ENCODE peak calls at places on chromosomes 3 and 15, in four cellular contexts. K is testis, P is A549, U is GM12865. A is an unnamed sample.

GRCh38 chr15:98649621-98649995 is 1.3 kb downstream of the IGF1R start:
- DNase-seq in P (no peak), U (peak), K (no peak), A (peak)

GRCh38 chr3:126746395-126747177 is 42.5 kb downstream of the CHCHD6 start:
- DNase-seq in K (peak), U (no peak), P (peak), A (no peak)

GRCh38 chr15:70566989-70567388 is 196.4 kb downstream of the UACA start:
- DNase-seq in P (no peak), U (no peak), K (no peak), A (peak)

GRCh38 chr3:169458752-169459151 is 204.8 kb downstream of the MECOM start:
- DNase-seq in P (no peak), U (no peak), K (no peak), A (no peak)

GRCh38 chr3:35616346-35616745 is 23.0 kb upstream of the ARPP21 start:
- DNase-seq in K (no peak), P (no peak), U (no peak), A (no peak)

GRCh38 chr3:133882986-133883586 is 12.6 kb downstream of the RAB6B start:
- DNase-seq in U (no peak), P (no peak), K (no peak), A (peak)

GRCh38 chr15:66808181-66808824 is 106.3 kb downstream of the SMAD6 start:
- DNase-seq in K (no peak), U (no peak), P (no peak), A (no peak)

GRCh38 chr15:98308117-98308516 is 340.2 kb upstream of the IGF1R start:
- DNase-seq in P (no peak), K (no peak), U (no peak), A (no peak)

GRCh38 chr3:17580901-17581300 is 161.5 kb downstream of the TBC1D5 start:
- DNase-seq in U (no peak), P (no peak), K (no peak), A (no peak)

GRCh38 chr15:94164202-94164807 is 67.1 kb upstream of the MCTP2 start:
- DNase-seq in U (peak), K (peak), P (peak), A (no peak)

GRCh38 chr15:57553526-57553925 is 38.2 kb upstream of the MYZAP start:
- DNase-seq in K (no peak), P (no peak), U (no peak), A (no peak)

GRCh38 chr3:72190050-72190449 is 405.1 kb upstream of the PROK2 start:
- DNase-seq in P (no peak), U (no peak), K (no peak), A (no peak)

GRCh38 chr3:72189344-72189743 is 404.4 kb upstream of the PROK2 start:
- DNase-seq in K (no peak), P (no peak), U (no peak), A (no peak)

GRCh38 chr3:72185549-72186484 is 400.9 kb upstream of the PROK2 start:
- DNase-seq in K (no peak), U (peak), P (peak), A (no peak)

GRCh38 chr3:72186485-72186864 is 401.5 kb upstream of the PROK2 start:
- DNase-seq in P (no peak), U (no peak), K (no peak), A (no peak)

GRCh38 chr3:72187131-72187530 is 402.2 kb upstream of the PROK2 start:
- DNase-seq in K (no peak), P (peak), U (peak), A (no peak)
- TF ChIP-seq CTCF in K (no peak), P (no peak), U (peak), A (no peak)

GRCh38 chr3:106172780-106173179 is 304.0 kb upstream of the CBLB start:
- DNase-seq in K (no peak), U (peak), P (no peak), A (no peak)

GRCh38 chr3:106176734-106177133 is 307.9 kb upstream of the CBLB start:
- DNase-seq in P (no peak), U (peak), K (no peak), A (no peak)
- H3K4me3 ChIP-seq in P (no peak), U (peak), K (no peak), A (no peak)

GRCh38 chr15:31953573-31953972 is 76.7 kb upstream of the CHRNA7 start:
- DNase-seq in K (no peak), U (no peak), P (no peak), A (no peak)
- TF ChIP-seq CTCF in K (no peak), U (no peak), P (no peak), A (no peak)

DNA sequence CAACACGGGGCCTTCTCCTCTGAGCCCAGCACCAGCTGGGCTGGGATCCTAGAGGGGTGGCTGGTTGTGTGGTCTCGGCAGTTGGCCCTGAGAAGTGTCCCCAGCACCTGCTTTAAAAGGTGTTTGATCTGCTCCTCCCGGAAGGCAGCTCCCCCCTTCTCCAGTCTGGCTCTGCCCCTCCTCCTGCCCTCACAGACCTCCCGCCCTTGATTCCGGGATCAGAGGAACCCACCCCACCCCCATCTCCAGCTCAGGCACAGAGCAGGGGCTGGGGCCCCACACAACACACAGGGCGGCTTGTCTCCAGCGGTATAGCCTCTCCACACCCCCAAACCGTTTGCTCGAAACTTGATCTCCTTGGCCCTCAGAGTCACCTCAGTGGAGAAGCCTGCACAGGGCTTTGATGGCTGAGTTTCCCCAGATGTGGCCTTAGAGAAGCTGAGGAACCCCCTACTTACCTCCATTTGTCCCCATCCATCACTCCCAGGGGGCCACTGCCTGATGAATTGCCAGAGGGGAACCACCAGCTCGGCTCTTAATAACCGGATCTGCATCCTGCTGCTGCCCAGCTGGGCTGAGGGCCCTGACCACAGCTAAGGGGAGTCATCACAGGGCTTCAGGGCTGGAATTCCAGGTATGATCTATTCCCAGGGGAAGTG is 6.4 kb upstream of the STRA6 start:
- DNase-seq in U (no peak), K (no peak), P (no peak), A (no peak)
- H3K4me3 ChIP-seq in U (no peak), K (no peak), P (no peak), A (no peak)

GRCh38 chr15:43133429-43134156 is at the start of gene TMEM62:
- DNase-seq in K (peak), U (peak), P (peak), A (peak)
- TF ChIP-seq CTCF in K (no peak), U (no peak), P (no peak), A (no peak)

DNA sequence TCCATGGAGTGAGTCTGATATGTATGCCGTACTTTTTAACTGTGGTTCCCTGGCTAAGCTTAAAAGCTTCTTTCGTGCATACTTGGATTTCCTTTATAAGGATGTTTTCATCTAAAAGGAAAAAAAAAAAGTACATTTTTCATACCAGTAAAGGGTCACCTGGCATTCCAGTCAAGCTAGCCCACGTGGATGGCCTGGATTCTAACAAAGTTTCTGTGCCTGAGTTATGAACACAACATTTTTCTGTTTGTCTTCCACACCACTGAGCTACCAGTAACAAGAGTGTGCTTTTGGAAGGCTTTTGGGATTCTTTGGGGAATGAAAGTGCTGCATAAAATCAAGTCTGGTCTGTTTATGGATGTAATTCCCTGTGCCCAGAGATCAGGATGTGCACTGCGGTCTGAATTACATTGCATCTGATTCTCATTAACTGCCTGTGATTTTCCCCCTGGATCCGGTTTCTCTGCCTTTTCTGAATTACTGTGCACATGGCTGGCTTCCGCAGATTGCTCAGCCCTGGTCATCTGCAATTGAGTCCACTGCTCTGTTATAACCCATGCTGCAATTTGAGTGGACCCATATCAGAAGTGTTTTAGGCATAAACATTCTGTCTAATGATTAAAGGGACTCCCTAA is 38.3 kb upstream of the MAGI1 start:
- DNase-seq in P (no peak), U (no peak), K (peak), A (no peak)
- H3K4me3 ChIP-seq in P (no peak), U (no peak), K (no peak), A (no peak)

GRCh38 chr15:23912191-23912590 is 225.1 kb upstream of the NDN start:
- DNase-seq in K (peak), P (no peak), U (no peak), A (no peak)

GRCh38 chr15:23910030-23910429 is 222.9 kb upstream of the NDN start:
- DNase-seq in P (no peak), U (no peak), K (no peak), A (no peak)
- TF ChIP-seq CTCF in P (no peak), U (no peak), K (no peak), A (no peak)

GRCh38 chr15:34334676-34335075 is 2.9 kb downstream of the SLC12A6 start:
- DNase-seq in K (no peak), U (no peak), P (no peak), A (no peak)
- H3K4me3 ChIP-seq in K (no peak), U (peak), P (no peak), A (no peak)

GRCh38 chr15:88684345-88684744 is 45.5 kb downstream of the ISG20 start:
- DNase-seq in K (no peak), U (no peak), P (no peak), A (no peak)
- TF ChIP-seq CTCF in K (no peak), U (no peak), P (no peak), A (no peak)